ENCODE peak calls at places on chromosomes 1 and 21, in six cellular contexts. One of them, this sample, is unnamed.

GRCh38 chr1:172928412-172928811 is 122.3 kb downstream of the TNFSF18 start:
- DNase-seq in lung: no peak
- DNase-seq in mammary epithelial cell: peak; percentile 91
- DNase-seq in HepG2: no peak
- DNase-seq in adrenal gland: no peak
- DNase-seq in colonic mucosa: no peak
- DNase-seq in this sample: no peak

GRCh38 chr1:42368096-42368795 is 12.3 kb upstream of the RIMKLA start:
- DNase-seq in lung: no peak
- DNase-seq in mammary epithelial cell: no peak
- DNase-seq in HepG2: no peak
- DNase-seq in adrenal gland: no peak
- DNase-seq in colonic mucosa: no peak
- DNase-seq in this sample: no peak

GRCh38 chr1:157092831-157093230 is 6.8 kb downstream of the ETV3L start:
- DNase-seq in lung: no peak
- DNase-seq in mammary epithelial cell: no peak
- DNase-seq in HepG2: no peak
- DNase-seq in adrenal gland: peak; percentile 47
- DNase-seq in colonic mucosa: no peak
- DNase-seq in this sample: peak; percentile 64

GRCh38 chr1:157504646-157505045 is 47.7 kb downstream of the FCRL5 start:
- DNase-seq in lung: no peak
- DNase-seq in mammary epithelial cell: no peak
- DNase-seq in HepG2: no peak
- DNase-seq in adrenal gland: no peak
- DNase-seq in colonic mucosa: no peak
- DNase-seq in this sample: no peak

GRCh38 chr1:6488602-6489382 is 2.7 kb downstream of the PLEKHG5 start:
- DNase-seq in lung: no peak
- DNase-seq in mammary epithelial cell: peak; percentile 93
- DNase-seq in HepG2: no peak
- DNase-seq in adrenal gland: no peak
- DNase-seq in colonic mucosa: peak; percentile 85
- DNase-seq in this sample: no peak

GRCh38 chr21:36422279-36423098 is 37.3 kb downstream of the CHAF1B start:
- DNase-seq in lung: peak; percentile 45
- DNase-seq in mammary epithelial cell: peak; percentile 44
- DNase-seq in HepG2: peak; percentile 40
- DNase-seq in adrenal gland: peak; percentile 65
- DNase-seq in colonic mucosa: peak; percentile 62
- DNase-seq in this sample: peak; percentile 62

GRCh38 chr1:248817065-248817464 is 8.7 kb downstream of the SH3BP5L start:
- DNase-seq in lung: no peak
- DNase-seq in mammary epithelial cell: no peak
- DNase-seq in HepG2: no peak
- DNase-seq in adrenal gland: no peak
- DNase-seq in colonic mucosa: no peak
- DNase-seq in this sample: no peak

GRCh38 chr21:45019076-45019886 is 55.1 kb upstream of the ADARB1 start:
- DNase-seq in lung: no peak
- DNase-seq in mammary epithelial cell: no peak
- DNase-seq in HepG2: no peak
- DNase-seq in adrenal gland: peak; percentile 6
- DNase-seq in colonic mucosa: no peak
- DNase-seq in this sample: peak; percentile 93

GRCh38 chr1:219999821-220000220 is 46.5 kb downstream of the EPRS1 start:
- DNase-seq in lung: no peak
- DNase-seq in mammary epithelial cell: no peak
- DNase-seq in HepG2: no peak
- DNase-seq in adrenal gland: no peak
- DNase-seq in colonic mucosa: no peak
- DNase-seq in this sample: no peak

GRCh38 chr1:219085988-219086387 is 87.7 kb upstream of the LYPLAL1 start:
- DNase-seq in lung: no peak
- DNase-seq in mammary epithelial cell: peak; percentile 2
- DNase-seq in HepG2: no peak
- DNase-seq in adrenal gland: no peak
- DNase-seq in colonic mucosa: no peak
- DNase-seq in this sample: no peak

GRCh38 chr1:56032276-56032675 is 547.1 kb downstream of the PLPP3 start:
- DNase-seq in lung: no peak
- DNase-seq in mammary epithelial cell: no peak
- DNase-seq in HepG2: no peak
- DNase-seq in adrenal gland: no peak
- DNase-seq in colonic mucosa: no peak
- DNase-seq in this sample: no peak

GRCh38 chr1:115173151-115173550 is 83.8 kb upstream of the TSPAN2 start:
- DNase-seq in lung: no peak
- DNase-seq in mammary epithelial cell: no peak
- DNase-seq in HepG2: no peak
- DNase-seq in adrenal gland: no peak
- DNase-seq in colonic mucosa: no peak
- DNase-seq in this sample: no peak

GRCh38 chr21:30083120-30083945 is 83.3 kb downstream of the CLDN17 start:
- DNase-seq in lung: no peak
- DNase-seq in mammary epithelial cell: peak; percentile 2
- DNase-seq in HepG2: no peak
- DNase-seq in adrenal gland: no peak
- DNase-seq in colonic mucosa: no peak
- DNase-seq in this sample: no peak

GRCh38 chr1:154743536-154744036 is 126.5 kb downstream of the KCNN3 start:
- DNase-seq in lung: no peak
- DNase-seq in mammary epithelial cell: no peak
- DNase-seq in HepG2: no peak
- DNase-seq in adrenal gland: no peak
- DNase-seq in colonic mucosa: no peak
- DNase-seq in this sample: no peak

GRCh38 chr21:36038701-36039497 is 21.4 kb downstream of the SETD4 start:
- DNase-seq in lung: no peak
- DNase-seq in mammary epithelial cell: no peak
- DNase-seq in HepG2: no peak
- DNase-seq in adrenal gland: no peak
- DNase-seq in colonic mucosa: no peak
- DNase-seq in this sample: no peak

GRCh38 chr1:204463125-204464060 is 31.2 kb downstream of the PIK3C2B start:
- DNase-seq in lung: no peak
- DNase-seq in mammary epithelial cell: no peak
- DNase-seq in HepG2: no peak
- DNase-seq in adrenal gland: no peak
- DNase-seq in colonic mucosa: no peak
- DNase-seq in this sample: no peak

GRCh38 chr21:29656504-29657227 is 283.1 kb downstream of the GRIK1 start:
- DNase-seq in lung: no peak
- DNase-seq in mammary epithelial cell: peak; percentile 64
- DNase-seq in HepG2: no peak
- DNase-seq in adrenal gland: no peak
- DNase-seq in colonic mucosa: no peak
- DNase-seq in this sample: no peak

GRCh38 chr1:152859696-152860095 is at the start of gene LCE7A:
- DNase-seq in lung: no peak
- DNase-seq in mammary epithelial cell: no peak
- DNase-seq in HepG2: no peak
- DNase-seq in adrenal gland: no peak
- DNase-seq in colonic mucosa: no peak
- DNase-seq in this sample: no peak
- H3K27ac ChIP-seq in lung: no peak within 1 kb of the TSS
- H3K27ac ChIP-seq in mammary epithelial cell: no peak within 1 kb of the TSS
- H3K27ac ChIP-seq in HepG2: no peak within 1 kb of the TSS
- H3K27ac ChIP-seq in adrenal gland: no peak within 1 kb of the TSS
- H3K27ac ChIP-seq in colonic mucosa: no peak within 1 kb of the TSS
- H3K27ac ChIP-seq in this sample: no peak within 1 kb of the TSS

DNA sequence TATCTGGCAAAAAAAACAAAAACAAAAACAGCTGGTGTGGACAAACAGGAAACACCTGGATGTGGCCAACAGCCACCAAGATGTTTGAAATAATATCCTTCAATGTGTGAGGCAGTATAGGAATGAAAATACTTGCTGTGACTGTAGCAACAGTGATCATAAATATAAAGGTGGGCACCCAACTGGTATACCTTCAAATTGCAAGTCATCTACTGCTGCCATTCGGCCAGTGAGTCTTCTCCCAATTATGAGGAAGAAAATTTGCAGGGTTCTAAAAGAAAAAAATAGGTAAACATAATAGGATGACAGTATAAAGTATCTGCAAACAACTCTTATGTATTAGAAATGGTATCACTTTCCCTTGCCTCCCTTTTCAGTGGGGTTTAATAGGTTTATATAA is 881 bp downstream of the YIPF1 start:
- DNase-seq in lung: no peak
- DNase-seq in mammary epithelial cell: no peak
- DNase-seq in HepG2: no peak
- DNase-seq in adrenal gland: no peak
- DNase-seq in colonic mucosa: no peak
- DNase-seq in this sample: no peak
- H3K4me3 ChIP-seq in lung: no peak overlapping the region
- H3K4me3 ChIP-seq in mammary epithelial cell: peak overlapping the region; percentile 90
- H3K4me3 ChIP-seq in HepG2: peak overlapping the region; percentile 97
- H3K4me3 ChIP-seq in adrenal gland: no peak overlapping the region
- H3K4me3 ChIP-seq in colonic mucosa: peak overlapping the region; percentile 97
- H3K4me3 ChIP-seq in this sample: peak overlapping the region; percentile 66

DNA sequence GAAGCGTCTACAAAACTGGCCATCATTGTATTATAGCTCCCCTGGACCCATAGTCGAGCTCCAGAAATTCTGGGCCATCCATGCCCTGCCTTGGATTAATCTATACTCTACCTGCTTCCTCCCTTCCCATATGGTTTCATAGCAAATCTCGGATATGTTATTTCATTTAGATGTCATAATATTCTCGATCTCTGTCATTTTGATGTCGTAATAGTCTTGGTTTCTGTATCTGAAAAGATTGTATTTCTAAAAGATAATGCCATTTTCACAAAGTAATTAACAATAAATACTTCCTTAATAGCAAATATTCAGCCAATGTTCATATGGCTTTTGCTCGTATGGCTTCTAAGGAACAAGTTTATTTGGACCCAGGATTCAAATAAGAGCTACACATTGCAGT is 35.1 kb downstream of the DIP2A start:
- DNase-seq in lung: no peak
- DNase-seq in mammary epithelial cell: no peak
- DNase-seq in HepG2: no peak
- DNase-seq in adrenal gland: no peak
- DNase-seq in colonic mucosa: no peak
- DNase-seq in this sample: no peak
- H3K36me3 ChIP-seq in lung: peaks cover 13% of the 10 kb centered on the region
- H3K36me3 ChIP-seq in mammary epithelial cell: peaks cover 13% of the 10 kb centered on the region
- H3K36me3 ChIP-seq in HepG2: peaks cover 17% of the 10 kb centered on the region
- H3K36me3 ChIP-seq in adrenal gland: peaks cover 22% of the 10 kb centered on the region
- H3K36me3 ChIP-seq in colonic mucosa: peaks cover 14% of the 10 kb centered on the region
- H3K36me3 ChIP-seq in this sample: peaks cover 25% of the 10 kb centered on the region

GRCh38 chr1:86713477-86713876 is 9.1 kb downstream of the SH3GLB1 start:
- DNase-seq in lung: no peak
- DNase-seq in mammary epithelial cell: no peak
- DNase-seq in HepG2: no peak
- DNase-seq in adrenal gland: no peak
- DNase-seq in colonic mucosa: no peak
- DNase-seq in this sample: no peak

GRCh38 chr1:86714561-86715244 is 10.3 kb downstream of the SH3GLB1 start:
- DNase-seq in lung: no peak
- DNase-seq in mammary epithelial cell: peak; percentile 70
- DNase-seq in HepG2: no peak
- DNase-seq in adrenal gland: no peak
- DNase-seq in colonic mucosa: no peak
- DNase-seq in this sample: no peak

GRCh38 chr1:86714159-86714558 is 9.8 kb downstream of the SH3GLB1 start:
- DNase-seq in lung: no peak
- DNase-seq in mammary epithelial cell: no peak
- DNase-seq in HepG2: peak; percentile 7
- DNase-seq in adrenal gland: peak; percentile 21
- DNase-seq in colonic mucosa: no peak
- DNase-seq in this sample: no peak

DNA sequence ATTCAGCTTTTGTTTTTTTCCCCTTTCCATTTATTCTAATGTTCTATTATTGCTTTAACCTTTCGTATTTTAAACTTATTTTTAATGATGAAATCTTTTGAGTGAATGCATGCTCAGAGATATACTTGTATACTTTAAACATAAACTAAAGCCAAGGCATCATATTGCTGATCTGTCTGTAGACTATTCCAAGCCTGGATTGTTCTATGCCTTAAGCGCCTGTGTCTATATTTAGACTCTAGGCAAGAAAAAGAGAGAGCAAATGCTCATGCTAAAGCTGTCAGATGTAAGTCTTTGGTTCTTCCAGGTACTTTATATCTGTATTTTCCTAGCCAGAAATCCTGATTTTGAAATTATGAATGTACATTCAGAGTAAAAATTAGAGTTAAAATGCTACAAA is 14.4 kb downstream of the SH3GLB1 start:
- DNase-seq in lung: no peak
- DNase-seq in mammary epithelial cell: no peak
- DNase-seq in HepG2: no peak
- DNase-seq in adrenal gland: no peak
- DNase-seq in colonic mucosa: no peak
- DNase-seq in this sample: no peak
- H3K27ac ChIP-seq in lung: no peak overlapping the region
- H3K27ac ChIP-seq in mammary epithelial cell: no peak overlapping the region
- H3K27ac ChIP-seq in HepG2: no peak overlapping the region
- H3K27ac ChIP-seq in adrenal gland: no peak overlapping the region
- H3K27ac ChIP-seq in colonic mucosa: no peak overlapping the region
- H3K27ac ChIP-seq in this sample: no peak overlapping the region

DNA sequence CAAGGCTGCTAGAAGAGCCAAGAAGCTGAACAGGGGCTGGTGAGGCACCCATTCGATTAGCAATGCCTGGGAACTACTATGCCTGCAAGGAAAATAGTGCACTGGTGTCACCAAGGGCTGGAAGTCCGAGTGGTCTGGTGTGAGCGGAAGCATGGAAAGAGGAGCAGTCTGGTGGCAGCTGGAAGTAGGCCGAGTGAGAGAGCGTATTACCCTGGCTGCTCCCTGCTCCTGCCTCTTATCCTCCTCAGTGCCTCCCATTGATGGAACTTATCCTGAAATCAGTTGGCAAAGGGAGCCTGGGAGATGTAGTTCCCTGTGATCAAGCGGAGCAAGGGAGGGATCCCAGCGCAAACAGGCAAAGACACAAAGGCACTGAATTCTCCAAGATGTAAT is 9.6 kb downstream of the SMAP2 start:
- DNase-seq in lung: no peak
- DNase-seq in mammary epithelial cell: no peak
- DNase-seq in HepG2: no peak
- DNase-seq in adrenal gland: no peak
- DNase-seq in colonic mucosa: no peak
- DNase-seq in this sample: no peak
- H3K4me3 ChIP-seq in lung: no peak overlapping the region
- H3K4me3 ChIP-seq in mammary epithelial cell: no peak overlapping the region
- H3K4me3 ChIP-seq in HepG2: no peak overlapping the region
- H3K4me3 ChIP-seq in adrenal gland: no peak overlapping the region
- H3K4me3 ChIP-seq in colonic mucosa: no peak overlapping the region
- H3K4me3 ChIP-seq in this sample: no peak overlapping the region